ENCODE peak calls at places on chromosomes 7 and 10, in nine cellular contexts. L is A549, R is heart left ventricle, G is fibroblast of lung, N is body of pancreas, J is thoracic aorta, A is brain microvascular endothelial cell, F is A673, C is heart right ventricle. Y is an unnamed sample.

GRCh38 chr7:46886669-46887374 is 695.1 kb downstream of the TNS3 start:
- DNase-seq in L (no peak), R (no peak), G (no peak), N (no peak), J (no peak), A (no peak), F (no peak), C (no peak), Y (no peak)

GRCh38 chr7:112869111-112869774 is 79.0 kb upstream of the TMEM168 start:
- DNase-seq in L (peak), R (no peak), G (peak), N (no peak), J (no peak), A (peak), F (peak), C (no peak), Y (peak)

GRCh38 chr7:47827321-47827720 is 120.9 kb downstream of the PKD1L1 start:
- DNase-seq in L (no peak), R (no peak), G (no peak), N (peak), J (no peak), A (no peak), F (no peak), C (no peak), Y (no peak)

GRCh38 chr10:42367532-42368230 is 270.7 kb downstream of the ZNF33B start:
- DNase-seq in L (no peak), R (peak), G (peak), N (peak), J (peak), A (peak), F (no peak), C (peak), Y (peak)

GRCh38 chr10:133473270-133473669 is 19.5 kb downstream of the SCART1 start:
- DNase-seq in L (no peak), R (no peak), G (no peak), N (no peak), J (no peak), A (no peak), F (no peak), C (no peak), Y (no peak)

GRCh38 chr7:79452032-79452494 is 1.4 kb downstream of the MAGI2 start:
- DNase-seq in L (peak), R (peak), G (peak), N (peak), J (peak), A (peak), F (peak), C (peak), Y (no peak)

GRCh38 chr7:9017251-9017650 is 583.8 kb downstream of the NXPH1 start:
- DNase-seq in L (no peak), R (no peak), G (no peak), N (no peak), J (no peak), A (no peak), F (no peak), C (no peak), Y (no peak)

GRCh38 chr10:79984851-79985250 is 35.9 kb upstream of the SFTPD start:
- DNase-seq in L (no peak), R (no peak), G (no peak), N (no peak), J (no peak), A (no peak), F (no peak), C (no peak), Y (no peak)

GRCh38 chr10:115001506-115002381 is 63.7 kb downstream of the TRUB1 start:
- DNase-seq in L (no peak), R (no peak), G (peak), N (no peak), J (no peak), A (no peak), F (no peak), C (no peak), Y (no peak)

GRCh38 chr10:71486465-71487114 is 89.9 kb downstream of the CDH23 start:
- DNase-seq in L (no peak), R (peak), G (peak), N (no peak), J (no peak), A (peak), F (peak), C (peak), Y (peak)

GRCh38 chr7:43735802-43736603 is 6.7 kb upstream of the COA1 start:
- DNase-seq in L (no peak), R (no peak), G (no peak), N (no peak), J (no peak), A (peak), F (no peak), C (no peak), Y (peak)

GRCh38 chr7:100547872-100548271 is 8.9 kb downstream of the AGFG2 start:
- DNase-seq in L (no peak), R (peak), G (peak), N (peak), J (no peak), A (no peak), F (no peak), C (no peak), Y (no peak)

GRCh38 chr7:17802056-17802455 is 138.2 kb downstream of the SNX13 start:
- DNase-seq in L (no peak), R (no peak), G (peak), N (no peak), J (no peak), A (no peak), F (no peak), C (no peak), Y (no peak)

GRCh38 chr7:151812967-151813366 is 63.9 kb downstream of the PRKAG2 start:
- DNase-seq in L (no peak), R (no peak), G (no peak), N (no peak), J (no peak), A (no peak), F (no peak), C (no peak), Y (no peak)

GRCh38 chr7:134302120-134302519 is 14.6 kb downstream of the SLC35B4 start:
- DNase-seq in L (no peak), R (no peak), G (peak), N (no peak), J (no peak), A (no peak), F (no peak), C (no peak), Y (no peak)

GRCh38 chr10:60760711-60761210 is 17.5 kb upstream of the CDK1 start:
- DNase-seq in L (no peak), R (no peak), G (no peak), N (no peak), J (no peak), A (no peak), F (no peak), C (no peak), Y (no peak)

GRCh38 chr10:84510121-84510520 is 181.7 kb downstream of the CCSER2 start:
- DNase-seq in L (no peak), R (no peak), G (peak), N (no peak), J (no peak), A (peak), F (no peak), C (no peak), Y (no peak)

DNA sequence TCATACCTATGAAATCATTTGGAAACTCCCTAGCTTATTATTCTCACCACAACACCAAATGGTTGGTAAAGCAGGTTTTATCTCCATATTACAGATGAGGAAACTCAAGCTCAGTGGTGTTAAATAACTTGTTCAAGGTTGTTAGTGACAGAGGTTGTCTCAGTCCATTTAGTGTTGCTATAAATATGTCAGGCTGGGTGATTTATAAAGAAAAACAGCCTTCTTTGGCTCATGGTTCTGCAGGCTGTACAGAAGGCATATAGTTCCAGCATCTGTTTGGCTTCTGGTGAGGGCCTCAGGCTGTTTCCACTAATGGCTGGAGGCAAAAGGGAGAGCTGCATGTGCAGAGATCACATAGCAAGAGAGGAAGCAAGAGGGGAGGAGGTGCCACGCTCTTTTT is 96.6 kb downstream of the ZNF438 start:
- DNase-seq in L (no peak), R (no peak), G (no peak), N (no peak), J (no peak), A (no peak), F (no peak), C (no peak), Y (no peak)
- TF ChIP-seq CTCF in L (no peak), R (no peak), G (no peak), N (no peak), J (no peak), A (no peak), F (no peak), C (no peak), Y (no peak)

DNA sequence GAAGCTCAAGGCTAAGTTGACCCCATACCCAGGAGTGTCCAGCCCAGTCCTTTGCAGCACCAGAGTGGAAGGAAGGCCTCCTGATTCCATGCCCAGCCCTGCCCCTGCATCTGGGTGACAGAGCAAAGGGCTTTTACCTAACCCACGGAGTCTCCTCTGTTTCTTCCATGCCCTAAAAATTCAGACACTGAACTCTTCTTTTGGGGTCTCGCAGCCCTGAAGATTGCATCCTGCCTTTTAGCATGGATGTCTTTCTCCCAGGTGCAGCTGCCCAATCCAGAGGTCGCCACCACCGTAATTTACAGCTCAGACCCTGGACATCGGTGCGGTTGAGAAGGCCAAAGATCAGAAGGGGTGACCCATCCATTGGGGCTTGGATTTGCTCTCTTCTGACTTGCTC is 50.8 kb downstream of the CXCL12 start:
- DNase-seq in L (no peak), R (no peak), G (no peak), N (no peak), J (no peak), A (no peak), F (no peak), C (no peak), Y (no peak)
- H3K27ac ChIP-seq in L (no peak), R (no peak), G (no peak), N (no peak), J (no peak), A (no peak), F (no peak), C (no peak), Y (no peak)

GRCh38 chr7:132930881-132931280 is 151.0 kb downstream of the CHCHD3 start:
- DNase-seq in L (no peak), R (no peak), G (peak), N (no peak), J (no peak), A (peak), F (peak), C (no peak), Y (no peak)
- TF ChIP-seq CTCF in L (peak), R (no peak), G (no peak), N (peak), J (no peak), A (peak), F (peak), C (no peak), Y (no peak)

DNA sequence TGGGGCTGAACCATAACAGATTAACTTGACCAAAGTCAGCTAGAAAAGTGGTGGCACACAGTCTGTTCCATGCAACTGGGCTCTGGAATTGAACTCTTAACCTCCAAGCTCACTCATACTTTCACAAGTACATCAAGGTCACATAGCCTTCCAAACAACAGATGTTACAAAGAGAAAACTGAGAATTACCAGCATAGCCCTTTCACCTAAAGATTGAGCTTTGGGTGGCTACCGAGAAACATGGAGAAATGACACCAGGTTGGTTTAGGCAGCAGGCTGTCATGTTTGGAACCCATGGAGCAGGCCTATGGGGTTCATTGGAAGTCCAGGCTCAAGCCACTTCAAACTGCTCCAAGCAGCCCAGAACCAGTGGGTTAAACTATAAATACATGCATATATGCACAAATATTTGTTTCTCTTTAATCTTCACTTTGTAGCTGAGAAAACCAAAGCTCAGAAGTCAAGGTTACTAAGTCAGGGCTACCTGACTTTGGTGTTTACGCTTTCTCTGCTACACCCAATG is 59.1 kb downstream of the MALSU1 start:
- DNase-seq in L (no peak), R (no peak), G (no peak), N (no peak), J (no peak), A (no peak), F (no peak), C (no peak), Y (no peak)
- H3K27ac ChIP-seq in L (peak), R (no peak), G (no peak), N (no peak), J (no peak), A (peak), F (no peak), C (no peak), Y (no peak)

GRCh38 chr10:100100651-100101525 is 19.2 kb upstream of the CPN1 start:
- DNase-seq in L (peak), R (no peak), G (peak), N (no peak), J (no peak), A (peak), F (peak), C (no peak), Y (peak)
- TF ChIP-seq CTCF in L (peak), R (no peak), G (no peak), N (no peak), J (no peak), A (peak), F (peak), C (no peak), Y (no peak)

GRCh38 chr7:55109384-55110167 is 90.8 kb downstream of the EGFR start:
- DNase-seq in L (no peak), R (no peak), G (peak), N (no peak), J (no peak), A (no peak), F (no peak), C (no peak), Y (no peak)
- H3K27ac ChIP-seq in L (peak), R (no peak), G (peak), N (peak), J (no peak), A (peak), F (no peak), C (no peak), Y (no peak)

GRCh38 chr7:153090757-153091156 is 331.2 kb downstream of the ACTR3B start:
- DNase-seq in L (no peak), R (no peak), G (no peak), N (no peak), J (no peak), A (no peak), F (no peak), C (no peak), Y (no peak)
- TF ChIP-seq CTCF in L (peak), R (no peak), G (no peak), N (no peak), J (no peak), A (no peak), F (no peak), C (no peak), Y (no peak)

GRCh38 chr7:738241-738640 is 11.2 kb upstream of the PRKAR1B start:
- DNase-seq in L (no peak), R (no peak), G (no peak), N (no peak), J (no peak), A (no peak), F (no peak), C (no peak), Y (no peak)
- H3K27ac ChIP-seq in L (no peak), R (no peak), G (no peak), N (no peak), J (no peak), A (no peak), F (no peak), C (no peak), Y (no peak)

GRCh38 chr10:35613597-35614226 is 8.6 kb downstream of the GJD4 start:
- DNase-seq in L (peak), R (no peak), G (peak), N (no peak), J (no peak), A (peak), F (peak), C (no peak), Y (no peak)

GRCh38 chr10:35611750-35612149 is 6.6 kb downstream of the GJD4 start:
- DNase-seq in L (no peak), R (no peak), G (no peak), N (no peak), J (no peak), A (no peak), F (no peak), C (no peak), Y (no peak)

GRCh38 chr10:35613107-35613440 is 7.9 kb downstream of the GJD4 start:
- DNase-seq in L (no peak), R (no peak), G (no peak), N (no peak), J (no peak), A (no peak), F (no peak), C (no peak), Y (no peak)

GRCh38 chr10:35614312-35614711 is 9.2 kb downstream of the GJD4 start:
- DNase-seq in L (no peak), R (no peak), G (no peak), N (no peak), J (no peak), A (no peak), F (no peak), C (no peak), Y (no peak)

DNA sequence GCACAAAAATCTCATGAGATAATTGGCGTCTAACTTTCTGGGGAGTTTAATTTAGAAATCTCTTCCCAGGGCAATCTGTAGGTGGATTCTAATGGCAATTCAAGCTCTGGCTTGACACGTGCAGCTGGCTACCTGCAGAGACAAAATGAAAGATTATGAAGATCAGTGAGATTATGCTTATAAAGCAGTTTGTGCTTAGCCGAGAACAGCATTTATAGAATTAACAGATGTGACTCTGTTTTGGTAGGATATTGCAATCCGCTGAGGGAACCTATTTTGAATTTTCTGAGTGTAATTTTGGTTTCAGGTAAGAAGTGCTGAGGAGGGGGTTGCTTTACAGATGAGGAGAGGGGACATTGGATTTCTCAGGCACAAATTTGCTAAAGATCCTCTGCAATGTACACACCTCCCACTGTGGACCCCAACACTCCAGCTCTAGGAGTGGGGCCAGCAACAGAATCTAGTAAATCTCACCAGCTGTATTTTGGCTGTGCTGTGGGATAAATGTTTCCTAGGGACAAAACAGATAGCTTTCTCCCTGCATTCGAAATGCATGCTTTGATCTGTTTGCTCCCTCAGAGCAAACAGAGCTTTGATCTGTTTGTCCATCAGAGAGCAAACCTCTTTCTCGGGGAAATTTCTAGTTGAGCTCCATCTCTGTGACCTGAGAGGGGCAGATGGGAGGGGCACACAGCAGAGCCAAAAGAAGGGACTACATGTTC is 7.4 kb downstream of the GJD4 start:
- DNase-seq in L (no peak), R (no peak), G (no peak), N (no peak), J (no peak), A (no peak), F (no peak), C (no peak), Y (no peak)
- TF ChIP-seq CTCF in L (no peak), R (no peak), G (no peak), N (no peak), J (no peak), A (no peak), F (no peak), C (no peak), Y (no peak)

GRCh38 chr10:113648478-113648877 is 15.4 kb downstream of the NRAP start:
- DNase-seq in L (no peak), R (peak), G (peak), N (no peak), J (no peak), A (no peak), F (peak), C (no peak), Y (no peak)
- H3K27ac ChIP-seq in L (no peak), R (peak), G (no peak), N (no peak), J (peak), A (no peak), F (no peak), C (peak), Y (no peak)

Y was measured in HL-60.